ENCODE peak calls at places on chromosomes 5 and 9, in six cellular contexts. Y is K562, H is HL-60, Q is stomach, B is suprapubic skin, U is breast epithelium. G is an unnamed sample.

GRCh38 chr5:126233256-126233655 is 190.0 kb upstream of the GRAMD2B start:
- DNase-seq in U (no peak), B (no peak), Y (no peak), Q (no peak), H (no peak), G (no peak)

GRCh38 chr9:92589918-92590317 is 54.1 kb upstream of the ECM2 start:
- DNase-seq in Y (no peak), U (no peak), H (no peak), Q (no peak), B (no peak), G (no peak)

GRCh38 chr9:20693068-20693467 is 9.0 kb downstream of the FOCAD start:
- DNase-seq in Q (no peak), U (no peak), B (no peak), H (peak), Y (no peak), G (no peak)

GRCh38 chr5:624118-624950 is 12.2 kb downstream of the CEP72 start:
- DNase-seq in U (no peak), Q (no peak), Y (no peak), B (no peak), H (no peak), G (peak)

GRCh38 chr5:132813599-132814440 is 718 bp downstream of the SOWAHA start:
- DNase-seq in Y (no peak), U (no peak), H (no peak), B (no peak), Q (peak), G (peak)

GRCh38 chr9:136095028-136095494 is at the start of gene NACC2:
- DNase-seq in Y (peak), B (no peak), H (peak), Q (peak), U (no peak), G (peak)

GRCh38 chr9:132894343-132894742 is 15.6 kb downstream of the SPACA9 start:
- DNase-seq in Q (peak), Y (no peak), H (no peak), B (no peak), U (no peak), G (no peak)

GRCh38 chr9:70093944-70094343 is 50.3 kb downstream of the MAMDC2 start:
- DNase-seq in B (no peak), U (no peak), Y (no peak), Q (no peak), H (no peak), G (no peak)

GRCh38 chr9:116935149-116935897 is 248.2 kb downstream of the TRIM32 start:
- DNase-seq in B (no peak), H (no peak), U (no peak), Y (no peak), Q (no peak), G (no peak)

GRCh38 chr5:174789596-174789995 is 65.2 kb downstream of the MSX2 start:
- DNase-seq in U (no peak), Q (no peak), Y (no peak), B (no peak), H (no peak), G (no peak)

GRCh38 chr9:132699926-132700325 is 29.7 kb downstream of the GTF3C4 start:
- DNase-seq in U (no peak), Y (no peak), B (no peak), H (no peak), Q (no peak), G (no peak)

GRCh38 chr5:149857499-149857898 is 87.1 kb downstream of the PDE6A start:
- DNase-seq in B (peak), Y (no peak), Q (peak), H (peak), U (peak), G (peak)

GRCh38 chr9:133282454-133283238 is 7.6 kb upstream of the ABO start:
- DNase-seq in U (no peak), H (no peak), Q (peak), B (no peak), Y (peak), G (no peak)

GRCh38 chr5:43926923-43927322 is 323.9 kb downstream of the NNT start:
- DNase-seq in H (no peak), U (no peak), Y (no peak), B (no peak), Q (no peak), G (no peak)

GRCh38 chr9:5557606-5558587 is 47.6 kb downstream of the PDCD1LG2 start:
- DNase-seq in B (no peak), Q (no peak), U (no peak), Y (no peak), H (peak), G (no peak)

GRCh38 chr5:130290219-130290618 is 386.0 kb downstream of the CHSY3 start:
- DNase-seq in H (no peak), Y (no peak), U (no peak), Q (no peak), B (no peak), G (no peak)

GRCh38 chr5:37739817-37740261 is 100.0 kb downstream of the GDNF start:
- DNase-seq in B (no peak), H (no peak), Q (no peak), U (no peak), Y (no peak), G (no peak)

GRCh38 chr5:138466058-138466899 is 1.0 kb downstream of the EGR1 start:
- DNase-seq in B (no peak), Q (peak), Y (peak), H (no peak), U (no peak), G (peak)

GRCh38 chr9:16286160-16286559 is 584.3 kb downstream of the BNC2 start:
- DNase-seq in U (no peak), B (no peak), Q (no peak), Y (no peak), H (no peak), G (no peak)

GRCh38 chr5:1193591-1193985 is 7.8 kb upstream of the SLC6A19 start:
- DNase-seq in Q (no peak), U (no peak), H (no peak), Y (no peak), B (no peak), G (no peak)

GRCh38 chr9:134537891-134538520 is 103.6 kb upstream of the COL5A1 start:
- DNase-seq in Y (no peak), Q (no peak), B (no peak), U (no peak), H (no peak), G (no peak)

GRCh38 chr9:76255781-76256455 is 138.3 kb downstream of the RFK start:
- DNase-seq in Y (no peak), Q (peak), H (peak), B (peak), U (peak), G (no peak)

GRCh38 chr5:79793304-79793703 is 103.7 kb downstream of the CMYA5 start:
- DNase-seq in H (no peak), U (no peak), Y (no peak), Q (no peak), B (no peak), G (no peak)

GRCh38 chr5:14557840-14558239 is 23.8 kb upstream of the OTULINL start:
- DNase-seq in Y (no peak), Q (no peak), B (no peak), H (no peak), U (no peak), G (no peak)

GRCh38 chr9:98080346-98080745 is 23.8 kb downstream of the NANS start:
- DNase-seq in U (no peak), H (no peak), B (no peak), Q (no peak), Y (no peak), G (no peak)

GRCh38 chr9:86557063-86557766 is 203.0 kb upstream of the TUT7 start:
- DNase-seq in H (no peak), Q (no peak), B (no peak), U (no peak), Y (no peak), G (no peak)

GRCh38 chr9:37300620-37301368 is 121.7 kb upstream of the GRHPR start:
- DNase-seq in Q (no peak), U (no peak), Y (no peak), H (no peak), B (no peak), G (no peak)

GRCh38 chr9:19409406-19410194 is 791 bp downstream of the ACER2 start:
- DNase-seq in B (no peak), H (peak), Q (no peak), Y (peak), U (no peak), G (peak)

GRCh38 chr5:112957970-112958773 is 18.4 kb upstream of the DCP2 start:
- DNase-seq in U (peak), Y (peak), H (no peak), Q (peak), B (peak), G (no peak)

GRCh38 chr5:178418031-178418430 is 172.2 kb downstream of the COL23A1 start:
- DNase-seq in Y (no peak), Q (no peak), H (no peak), U (no peak), B (no peak), G (no peak)
- H3K27ac ChIP-seq in Y (no peak), Q (no peak), H (peak), U (no peak), B (no peak), G (no peak)

GRCh38 chr5:139651502-139651862 is 3.3 kb downstream of the CXXC5 start:
- DNase-seq in Y (no peak), H (no peak), Q (no peak), U (no peak), B (peak), G (peak)

GRCh38 chr5:139650689-139651501 is 2.7 kb downstream of the CXXC5 start:
- DNase-seq in H (no peak), U (no peak), B (peak), Q (peak), Y (peak), G (peak)

GRCh38 chr5:139653616-139654015 is 5.5 kb downstream of the CXXC5 start:
- DNase-seq in Q (no peak), Y (peak), H (no peak), U (no peak), B (no peak), G (no peak)

GRCh38 chr5:139652788-139653241 is 4.7 kb downstream of the CXXC5 start:
- DNase-seq in H (no peak), Q (no peak), U (no peak), Y (peak), B (no peak), G (no peak)

DNA sequence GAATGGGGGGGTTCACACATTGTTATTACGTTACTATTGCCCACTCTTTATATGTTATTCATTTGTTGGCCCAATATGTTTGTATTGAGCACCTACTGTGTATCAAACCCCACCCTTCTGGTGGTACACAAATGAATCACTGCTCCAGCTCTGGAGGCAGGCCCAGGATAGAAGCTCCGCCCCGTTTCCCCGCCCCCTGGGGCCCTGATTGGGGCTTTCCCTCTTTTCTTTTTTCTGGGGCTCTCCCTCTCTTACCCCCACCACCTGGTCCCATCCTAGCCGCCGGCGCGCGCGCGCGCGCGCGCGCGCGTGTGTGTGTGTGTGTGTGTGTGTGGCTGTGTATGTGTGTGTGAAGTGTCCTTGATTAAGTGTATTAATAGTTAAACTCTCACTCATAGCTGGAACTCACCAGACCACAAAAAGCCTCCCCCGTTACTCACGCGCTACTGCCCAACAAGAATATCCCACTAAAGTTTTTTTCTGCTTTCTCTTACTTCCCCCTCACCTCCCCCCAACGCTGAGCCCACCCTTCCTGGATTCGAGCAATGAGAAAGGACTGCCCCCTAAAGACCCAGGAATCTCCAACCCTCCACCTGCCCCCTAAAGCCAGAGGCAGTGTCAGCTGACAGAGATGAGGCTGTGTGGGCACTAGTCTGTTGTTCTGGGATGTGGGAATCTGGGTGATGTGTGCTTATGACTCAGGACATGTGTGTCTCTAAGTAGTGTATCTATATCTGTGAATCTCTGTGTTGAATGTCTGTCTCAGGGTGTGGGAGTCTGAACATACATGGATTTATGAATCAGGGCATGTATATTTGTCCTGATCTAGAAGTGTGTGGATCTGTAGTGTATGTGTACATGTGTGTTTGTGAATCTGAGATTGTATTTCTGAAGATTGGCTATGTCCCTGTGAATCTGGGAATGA is 4.0 kb downstream of the CXXC5 start:
- DNase-seq in B (no peak), U (no peak), H (peak), Y (peak), Q (peak), G (peak)
- TF ChIP-seq POLR2AphosphoS5 in B (no peak), U (no peak), H (no peak), Y (no peak), Q (no peak), G (no peak)

DNA sequence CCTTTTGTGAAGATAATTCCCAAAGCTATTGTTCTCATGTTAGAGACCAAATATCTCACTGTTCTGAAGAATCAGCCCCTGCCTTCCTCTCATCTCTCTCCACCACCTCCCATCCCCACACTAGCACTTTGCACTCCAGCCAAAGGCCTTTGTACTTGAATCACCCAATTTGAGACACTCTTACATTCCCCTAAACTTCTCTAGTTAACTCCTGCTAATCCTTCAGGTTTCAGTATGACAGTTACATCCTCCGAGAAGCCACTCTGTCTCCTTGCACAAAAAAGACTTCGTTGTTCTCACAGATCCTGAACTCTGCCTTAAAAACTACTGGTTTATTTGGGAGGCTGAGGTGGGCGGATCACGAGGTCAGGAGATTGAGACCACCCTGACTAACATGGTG is 227.5 kb downstream of the PIK3R1 start:
- DNase-seq in B (no peak), U (no peak), H (no peak), Q (no peak), Y (no peak), G (no peak)
- H3K27ac ChIP-seq in B (no peak), U (peak), H (no peak), Q (no peak), Y (no peak), G (no peak)

DNA sequence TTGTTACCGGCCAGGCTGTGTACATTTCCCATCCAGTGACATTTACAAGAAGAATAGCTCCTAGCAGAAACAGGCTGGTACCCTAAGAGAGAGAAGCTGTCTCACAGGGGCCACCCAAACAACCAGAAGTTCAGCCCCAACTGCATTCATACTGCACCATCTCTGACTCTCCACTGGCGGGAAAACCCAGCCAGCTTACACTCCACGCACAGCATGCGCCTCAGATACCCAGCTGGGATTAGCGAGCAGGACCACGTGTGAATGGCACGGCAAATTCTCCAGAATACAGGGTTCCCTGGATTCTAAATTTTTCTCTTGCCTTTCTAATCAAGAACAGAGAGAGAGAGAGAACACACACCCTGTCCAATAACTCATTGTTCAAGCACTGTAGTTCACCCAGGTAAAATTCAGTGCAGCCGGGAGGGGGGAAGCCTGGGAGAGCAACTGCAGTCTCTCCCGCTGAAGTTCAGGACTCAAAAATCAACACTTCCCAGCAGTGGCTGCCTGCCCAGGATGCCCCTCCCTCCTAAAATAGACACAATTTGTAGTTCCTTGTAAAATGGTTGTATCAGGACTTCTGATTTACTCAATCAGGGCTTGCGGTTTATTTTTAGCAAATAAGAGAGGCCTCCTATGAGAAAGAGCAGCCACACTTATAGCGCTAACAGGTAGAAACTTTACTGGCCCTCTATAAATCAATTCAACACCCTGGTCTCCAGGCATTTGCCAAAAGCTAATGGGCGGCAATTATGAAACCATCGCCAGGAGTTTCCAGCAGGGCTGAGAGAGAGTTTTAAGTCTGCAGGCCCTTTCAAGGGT is 2.2 kb downstream of the COL23A1 start:
- DNase-seq in H (peak), B (no peak), Y (no peak), U (no peak), Q (no peak), G (no peak)
- TF ChIP-seq POLR2AphosphoS5 in H (no peak), B (no peak), Y (no peak), U (no peak), Q (no peak), G (no peak)

GRCh38 chr5:179297026-179297425 is 48.2 kb downstream of the ADAMTS2 start:
- DNase-seq in H (no peak), Q (no peak), U (no peak), Y (no peak), B (peak), G (peak)

GRCh38 chr5:179295778-179296149 is 49.5 kb downstream of the ADAMTS2 start:
- DNase-seq in U (no peak), Q (no peak), Y (no peak), B (no peak), H (no peak), G (peak)

GRCh38 chr5:179298181-179298993 is 46.9 kb downstream of the ADAMTS2 start:
- DNase-seq in Q (no peak), U (no peak), B (peak), Y (no peak), H (no peak), G (peak)

GRCh38 chr5:179296150-179296821 is 49.0 kb downstream of the ADAMTS2 start:
- DNase-seq in Q (no peak), B (peak), Y (no peak), U (no peak), H (no peak), G (peak)

GRCh38 chr5:179297486-179298180 is 47.6 kb downstream of the ADAMTS2 start:
- DNase-seq in U (no peak), Q (no peak), H (no peak), B (peak), Y (no peak), G (peak)
- H3K27ac ChIP-seq in U (peak), Q (no peak), H (no peak), B (no peak), Y (no peak), G (no peak)

GRCh38 chr9:137319976-137320551 is 18.0 kb upstream of the NRARP start:
- DNase-seq in H (no peak), B (no peak), U (no peak), Y (no peak), Q (peak), G (peak)
- TF ChIP-seq POLR2AphosphoS5 in H (no peak), B (no peak), U (no peak), Y (no peak), Q (no peak), G (no peak)

GRCh38 chr5:6597557-6597956 is 35.3 kb downstream of the NSUN2 start:
- DNase-seq in U (no peak), Q (no peak), B (no peak), H (no peak), Y (no peak), G (no peak)
- H3K27ac ChIP-seq in U (no peak), Q (no peak), B (no peak), H (no peak), Y (no peak), G (no peak)

DNA sequence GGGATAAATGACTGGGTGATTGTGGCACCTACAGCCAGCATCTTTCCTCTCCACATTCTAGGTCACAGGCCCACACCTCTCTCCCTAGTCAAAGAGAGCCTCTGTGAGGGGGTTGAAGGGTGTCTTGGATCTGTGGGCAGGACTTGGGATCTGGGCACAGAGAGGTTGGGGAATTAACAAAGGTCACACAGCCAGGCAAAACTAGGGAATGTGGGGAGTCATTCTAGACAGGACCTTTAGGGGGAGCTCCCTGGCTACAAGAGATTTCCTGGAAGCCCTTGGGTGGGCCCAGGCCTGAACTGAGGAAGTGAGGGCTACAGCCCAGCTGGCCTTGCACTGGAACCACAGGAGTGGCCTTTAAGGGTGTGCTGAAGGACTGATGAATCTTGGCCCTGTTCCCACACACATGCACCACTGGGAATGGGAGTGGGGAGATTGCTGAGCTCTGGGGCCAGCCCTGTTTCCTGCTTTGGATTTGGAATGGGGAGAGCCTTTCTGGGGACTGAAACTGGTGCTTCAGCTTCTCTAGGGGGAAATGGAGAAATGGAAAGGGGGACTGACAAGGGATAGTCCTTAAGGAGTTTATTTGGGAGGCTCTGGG is 12.4 kb upstream of the CXXC5 start:
- DNase-seq in B (peak), Q (peak), H (peak), Y (peak), U (no peak), G (peak)
- TF ChIP-seq POLR2AphosphoS5 in B (no peak), Q (peak), H (no peak), Y (peak), U (peak), G (peak)